ENCODE peak calls at places on chromosomes 16 and 17, in four cellular contexts. O is GM12891, D is K562, H is GM12878. J is an unnamed sample.

GRCh38 chr17:44623070-44623725 is 33.1 kb upstream of the MEIOC start:
- DNase-seq in D (no peak), H (no peak), O (no peak), J (no peak)

GRCh38 chr17:27529230-27529796 is 73.1 kb downstream of the KSR1 start:
- DNase-seq in H (no peak), D (peak; percentile 77), O (no peak), J (peak; percentile 79)

GRCh38 chr17:55770220-55770870 is 19.5 kb downstream of the PCTP start:
- DNase-seq in D (peak; percentile 64), O (peak; percentile 6), H (no peak), J (no peak)

GRCh38 chr16:48234630-48235029 is 9.5 kb upstream of the LONP2 start:
- DNase-seq in H (no peak), O (no peak), D (no peak), J (no peak)

GRCh38 chr16:4317471-4318170 is 1.8 kb downstream of the GLIS2 start:
- DNase-seq in H (no peak), D (no peak), O (no peak), J (no peak)

GRCh38 chr17:18860161-18860972 is 2.4 kb downstream of the PRPSAP2 start:
- DNase-seq in H (peak; percentile 79), D (no peak), O (no peak), J (no peak)

GRCh38 chr16:75593825-75594820 is 27.9 kb downstream of the GABARAPL2 start:
- DNase-seq in H (no peak), O (no peak), D (peak; percentile 73), J (peak; percentile 62)

GRCh38 chr16:2952679-2953078 is 11.4 kb upstream of the KREMEN2 start:
- DNase-seq in O (no peak), D (no peak), H (no peak), J (no peak)

GRCh38 chr16:31214705-31215286 is 877 bp downstream of the TRIM72 start:
- DNase-seq in D (no peak), H (no peak), O (no peak), J (no peak)

GRCh38 chr16:2953706-2954105 is 10.4 kb upstream of the KREMEN2 start:
- DNase-seq in H (no peak), O (no peak), D (no peak), J (no peak)

GRCh38 chr16:89442990-89443726 is 47.2 kb downstream of the ANKRD11 start:
- DNase-seq in D (no peak), O (no peak), H (no peak), J (no peak)

GRCh38 chr17:74544991-74545441 is 899 bp downstream of the CD300C start:
- DNase-seq in D (no peak), O (no peak), H (no peak), J (no peak)

GRCh38 chr16:69619514-69619913 is 53.7 kb downstream of the NFAT5 start:
- DNase-seq in H (no peak), D (peak; percentile 32), O (no peak), J (no peak)

GRCh38 chr17:75691371-75692290 is 24.5 kb downstream of the SAP30BP start:
- DNase-seq in D (no peak), O (no peak), H (no peak), J (no peak)

GRCh38 chr17:8711291-8711690 is 33.3 kb downstream of the CCDC42 start:
- DNase-seq in D (no peak), H (no peak), O (no peak), J (no peak)

GRCh38 chr16:69188716-69189115 is 1.8 kb downstream of the SNTB2 start:
- DNase-seq in O (no peak), D (no peak), H (no peak), J (no peak)

GRCh38 chr17:29149431-29150064 is 30.6 kb downstream of the MYO18A start:
- DNase-seq in O (no peak), D (no peak), H (no peak), J (no peak)

GRCh38 chr17:27038676-27039075 is 255.2 kb upstream of the WSB1 start:
- DNase-seq in D (peak; percentile 34), H (no peak), O (no peak), J (peak; percentile 3)

GRCh38 chr17:77882481-77883212 is 75.9 kb upstream of the TNRC6C start:
- DNase-seq in D (no peak), H (peak; percentile 60), O (no peak), J (no peak)

GRCh38 chr16:1543085-1543896 is 9.8 kb downstream of the TMEM204 start:
- DNase-seq in O (peak; percentile 59), H (peak; percentile 20), D (peak; percentile 84), J (peak; percentile 89)

GRCh38 chr17:70089513-70090148 is 14.6 kb downstream of the KCNJ16 start:
- DNase-seq in O (no peak), H (no peak), D (no peak), J (no peak)

GRCh38 chr16:67672739-67673662 is 6.4 kb downstream of the C16orf86 start:
- DNase-seq in D (peak; percentile 83), O (peak; percentile 79), H (no peak), J (peak; percentile 84)

GRCh38 chr16:89058812-89059211 is 34.8 kb upstream of the ACSF3 start:
- DNase-seq in D (no peak), O (no peak), H (no peak), J (no peak)

GRCh38 chr17:30829022-30829421 is 2.7 kb upstream of the ATAD5 start:
- DNase-seq in H (no peak), D (no peak), O (no peak), J (no peak)

GRCh38 chr17:42133461-42134041 is 10.9 kb downstream of the HSPB9 start:
- DNase-seq in O (no peak), H (no peak), D (no peak), J (no peak)

GRCh38 chr17:40063915-40064531 is 1.3 kb downstream of the THRA start:
- DNase-seq in O (no peak), H (no peak), D (no peak), J (peak; percentile 63)

GRCh38 chr16:2775317-2775716 is 1.8 kb downstream of the ELOB start:
- DNase-seq in D (no peak), O (no peak), H (no peak), J (peak; percentile 8)

GRCh38 chr17:48746916-48747444 is 18.4 kb upstream of the HOXB13 start:
- DNase-seq in O (no peak), D (no peak), H (no peak), J (no peak)

GRCh38 chr16:88783391-88784073 is 1.5 kb downstream of the PIEZO1 start:
- DNase-seq in H (no peak), D (no peak), O (no peak), J (no peak)

GRCh38 chr16:27407158-27407557 is 5.2 kb downstream of the IL21R start:
- DNase-seq in O (no peak), H (no peak), D (no peak), J (no peak)

GRCh38 chr16:5024632-5025031 is 9.1 kb downstream of the NAGPA start:
- DNase-seq in D (no peak), H (no peak), O (no peak), J (no peak)

GRCh38 chr16:69859105-69859969 is 91.8 kb upstream of the CLEC18A start:
- DNase-seq in H (no peak), O (no peak), D (peak; percentile 65), J (no peak)

GRCh38 chr16:47045023-47045422 is 71.5 kb upstream of the DNAJA2 start:
- DNase-seq in H (no peak), O (no peak), D (no peak), J (peak; percentile 24)

GRCh38 chr16:47045459-47045858 is 72.0 kb upstream of the DNAJA2 start:
- DNase-seq in O (no peak), H (no peak), D (no peak), J (no peak)

GRCh38 chr16:47046726-47047602 is 73.5 kb upstream of the DNAJA2 start:
- DNase-seq in H (peak; percentile 51), O (no peak), D (no peak), J (no peak)

GRCh38 chr16:47043200-47043599 is 69.7 kb upstream of the DNAJA2 start:
- DNase-seq in O (no peak), D (no peak), H (no peak), J (no peak)

GRCh38 chr16:47043970-47044684 is 70.7 kb upstream of the DNAJA2 start:
- DNase-seq in H (no peak), D (no peak), O (no peak), J (no peak)
- TF ChIP-seq SPI1 in H (no peak), D (no peak), O (no peak), J (no peak)

DNA sequence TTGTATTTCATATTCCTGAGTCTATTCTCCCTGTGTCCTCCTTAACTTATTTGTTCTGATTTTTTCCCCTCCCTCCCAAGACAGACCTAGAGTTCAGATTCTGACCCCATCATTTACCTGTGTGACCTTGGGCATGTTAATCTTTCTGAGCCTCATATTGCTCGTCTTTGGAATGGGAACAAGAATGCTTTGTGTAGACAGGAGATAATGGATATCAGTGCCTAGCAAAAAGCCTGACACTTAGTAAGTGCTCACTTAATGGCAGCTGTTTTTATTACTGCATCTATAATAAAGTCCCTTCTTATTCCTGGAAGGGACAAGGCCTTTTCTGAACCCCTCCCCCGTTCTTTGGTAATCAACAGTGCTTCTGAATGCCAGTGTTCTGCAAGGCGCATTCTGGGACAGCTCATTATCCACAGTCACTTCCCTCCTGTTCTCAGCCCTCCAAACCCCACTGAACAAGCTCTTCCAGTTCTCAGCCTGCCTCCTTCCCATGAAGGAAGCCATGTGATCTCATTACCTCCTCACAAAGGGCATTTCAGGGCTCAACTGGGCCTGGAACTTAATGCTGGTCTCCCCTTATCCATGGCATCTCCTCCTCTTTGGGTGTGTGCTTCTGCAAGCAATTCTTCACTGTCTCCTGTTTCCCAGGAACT is 25.1 kb upstream of the SUPT4H1 start:
- DNase-seq in H (no peak), O (no peak), D (no peak), J (no peak)
- TF ChIP-seq SPI1 in H (no peak), O (no peak), D (peak; percentile 13), J (no peak)

GRCh38 chr17:43367588-43368242 is 31.1 kb upstream of the ARL4D start:
- DNase-seq in O (no peak), D (peak; percentile 27), H (peak; percentile 91), J (peak; percentile 68)
- TF ChIP-seq SPI1 in O (no peak), D (no peak), H (no peak), J (no peak)

GRCh38 chr17:50365649-50366393 is 7.2 kb downstream of the MRPL27 start:
- DNase-seq in D (no peak), H (no peak), O (no peak), J (no peak)

GRCh38 chr17:50365165-50365564 is 7.8 kb downstream of the MRPL27 start:
- DNase-seq in O (no peak), D (no peak), H (no peak), J (no peak)

GRCh38 chr17:50364061-50364458 is 8.9 kb downstream of the MRPL27 start:
- DNase-seq in O (no peak), D (no peak), H (no peak), J (no peak)

GRCh38 chr17:50363217-50364060 is 9.5 kb downstream of the MRPL27 start:
- DNase-seq in D (peak; percentile 41), O (no peak), H (no peak), J (no peak)

DNA sequence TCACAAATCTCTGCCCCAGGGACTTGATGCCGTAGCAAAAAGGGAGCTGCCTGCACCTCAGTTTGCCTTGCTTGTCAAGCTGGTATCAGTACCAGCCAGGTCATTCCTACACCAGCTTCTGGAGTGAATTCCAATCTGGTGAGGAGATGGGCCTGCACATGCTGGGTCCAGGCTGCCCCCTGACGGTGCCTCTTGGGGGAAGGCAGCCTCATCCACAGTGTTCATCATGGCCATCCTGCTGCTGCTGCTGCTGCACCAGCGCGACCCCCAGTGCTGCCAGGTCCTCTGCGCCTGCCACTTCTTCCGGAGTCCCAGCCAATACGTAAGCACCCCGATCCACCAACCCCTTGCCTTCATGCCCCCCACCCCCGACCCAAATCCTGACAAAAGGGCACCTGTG is 8.3 kb downstream of the MRPL27 start:
- DNase-seq in D (no peak), O (no peak), H (no peak), J (no peak)
- TF ChIP-seq SPI1 in D (no peak), O (no peak), H (no peak), J (no peak)

J was measured in HL-60.